ENCODE peak calls at places on chromosomes 6 and 20, in four cellular contexts. L, T, Y and E are unnamed samples.
A peak's percentile ranks its signal among the peaks of the same experiment; 100 is the strongest.

GRCh38 chr6:79138146-79138545 is 60.1 kb upstream of the PHIP start:
- DNase-seq in L (no peak), Y (no peak), T (no peak), E (no peak)

GRCh38 chr6:797479-798077 is 104.6 kb upstream of the EXOC2 start:
- DNase-seq in Y (no peak), T (peak; percentile 41), L (peak; percentile 32), E (no peak)

GRCh38 chr6:23349521-23350147 is 776.4 kb upstream of the NRSN1 start:
- DNase-seq in Y (no peak), T (peak; percentile 12), L (no peak), E (no peak)

GRCh38 chr20:341682-342081 is 5.2 kb upstream of the NRSN2 start:
- DNase-seq in Y (no peak), L (no peak), T (peak; percentile 94), E (no peak)

GRCh38 chr6:133707456-133707855 is 181.5 kb upstream of the TCF21 start:
- DNase-seq in T (no peak), Y (no peak), L (no peak), E (no peak)

GRCh38 chr6:30075987-30076311 is 380 bp upstream of the RNF39 start:
- DNase-seq in T (no peak), L (no peak), Y (peak; percentile 80), E (no peak)

GRCh38 chr6:158635427-158636073 is 9.0 kb downstream of the DYNLT1 start:
- DNase-seq in L (no peak), Y (no peak), T (no peak), E (no peak)

GRCh38 chr6:18410412-18410811 is 23.3 kb downstream of the RNF144B start:
- DNase-seq in L (no peak), T (no peak), Y (no peak), E (peak; percentile 40)

GRCh38 chr20:21640556-21640955 is 64.9 kb upstream of the PAX1 start:
- DNase-seq in Y (no peak), T (peak; percentile 4), L (no peak), E (no peak)

GRCh38 chr20:33716498-33716897 is 3.6 kb downstream of the PXMP4 start:
- DNase-seq in T (no peak), L (no peak), Y (no peak), E (no peak)

GRCh38 chr20:10505320-10506226 is 70.5 kb downstream of the SLX4IP start:
- DNase-seq in L (no peak), Y (no peak), T (no peak), E (peak; percentile 63)

GRCh38 chr20:63284083-63284440 is 8.9 kb upstream of the COL20A1 start:
- DNase-seq in T (no peak), L (no peak), Y (no peak), E (no peak)

GRCh38 chr20:21303872-21304586 is 898 bp downstream of the XRN2 start:
- DNase-seq in Y (no peak), L (no peak), T (no peak), E (no peak)

GRCh38 chr6:40817369-40817768 is 221.7 kb downstream of the UNC5CL start:
- DNase-seq in L (no peak), T (no peak), Y (no peak), E (no peak)

GRCh38 chr6:33815854-33816253 is 12.1 kb upstream of the MLN start:
- DNase-seq in Y (no peak), T (peak; percentile 32), L (no peak), E (no peak)

GRCh38 chr6:71454083-71454482 is 165.5 kb downstream of the OGFRL1 start:
- DNase-seq in T (no peak), Y (no peak), L (no peak), E (no peak)

GRCh38 chr6:169452117-169452868 is 198.6 kb upstream of the THBS2 start:
- DNase-seq in Y (peak; percentile 89), T (peak; percentile 45), L (peak; percentile 70), E (peak; percentile 50)

GRCh38 chr6:87066449-87067288 is 28.2 kb downstream of the CGA start:
- DNase-seq in Y (no peak), T (peak; percentile 57), L (peak; percentile 24), E (no peak)

GRCh38 chr6:90417385-90417784 is 120.7 kb upstream of the BACH2 start:
- DNase-seq in L (no peak), T (no peak), Y (no peak), E (no peak)

GRCh38 chr6:166626177-166627038 is 643 bp downstream of the RPS6KA2 start:
- DNase-seq in T (no peak), Y (no peak), L (peak; percentile 35), E (no peak)
- TF ChIP-seq POLR2A in T (no peak), Y (no peak), L (no peak), E (no peak)

GRCh38 chr6:10393544-10394225 is 21.2 kb downstream of the TFAP2A start:
- DNase-seq in L (no peak), T (no peak), Y (no peak), E (no peak)
- H3K4me1 ChIP-seq in L (no peaks in the 10 kb centered on the region), T (no peaks in the 10 kb centered on the region), Y (peaks cover 15% of the 10 kb centered on the region), E (no peaks in the 10 kb centered on the region)

GRCh38 chr6:42453649-42454427 is 2.1 kb upstream of the TRERF1 start:
- DNase-seq in T (no peak), Y (peak; percentile 76), L (peak; percentile 55), E (no peak)

GRCh38 chr6:42453027-42453648 is 1.4 kb upstream of the TRERF1 start:
- DNase-seq in Y (peak; percentile 90), L (peak; percentile 90), T (peak; percentile 69), E (peak; percentile 67)

GRCh38 chr6:42451146-42451594 is 556 bp downstream of the TRERF1 start:
- DNase-seq in Y (peak; percentile 67), L (no peak), T (no peak), E (no peak)

GRCh38 chr6:42451595-42452170 is at the start of gene TRERF1:
- DNase-seq in L (peak; percentile 58), T (peak; percentile 43), Y (peak; percentile 81), E (no peak)

DNA sequence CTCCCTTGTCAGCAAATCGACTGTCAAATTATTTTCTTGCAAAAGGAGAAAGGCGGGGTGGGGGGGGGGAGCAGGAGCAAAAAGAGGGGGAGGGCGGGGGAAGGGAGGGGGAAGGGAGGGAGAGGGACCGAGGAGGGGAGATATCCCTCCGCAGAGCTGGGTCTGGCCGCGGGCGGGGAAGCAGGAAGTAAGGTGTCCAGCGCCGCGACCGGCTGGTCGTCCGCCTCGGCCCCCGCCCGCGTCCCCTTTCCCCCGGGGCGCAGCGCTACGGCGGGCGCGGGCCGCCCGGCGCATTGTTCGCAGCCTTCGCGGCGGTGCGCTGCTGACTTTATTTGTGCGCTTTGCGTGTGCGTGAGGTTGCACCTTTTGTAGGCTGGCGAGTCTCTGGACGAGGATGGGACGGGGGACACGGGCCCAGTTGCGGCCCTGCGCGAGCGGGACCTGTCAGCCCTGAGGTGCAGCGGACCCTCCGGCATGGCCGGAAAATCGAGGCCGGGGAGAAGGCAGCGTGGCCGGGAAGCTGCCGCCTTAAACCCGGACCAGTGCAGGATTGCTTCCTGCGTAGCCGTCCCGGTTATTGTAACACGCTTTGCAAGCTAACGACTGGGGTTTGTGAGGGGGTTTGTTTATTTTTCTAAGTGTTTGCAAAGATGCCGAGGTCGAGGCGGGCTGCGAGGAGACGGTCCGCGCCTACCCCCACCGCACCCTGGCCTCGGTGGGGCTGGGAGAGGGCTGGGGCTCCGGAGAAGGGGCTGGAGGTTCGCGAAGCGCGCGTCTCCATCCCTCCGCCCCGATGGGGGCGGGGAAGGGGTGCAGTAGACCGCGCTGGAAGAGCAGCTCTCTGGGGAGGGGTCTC is 673 bp upstream of the TRERF1 start:
- DNase-seq in T (peak; percentile 60), Y (peak; percentile 78), L (peak; percentile 75), E (no peak)
- TF ChIP-seq POLR2A in T (peak; percentile 33), Y (no peak), L (peak; percentile 15), E (no peak)

DNA sequence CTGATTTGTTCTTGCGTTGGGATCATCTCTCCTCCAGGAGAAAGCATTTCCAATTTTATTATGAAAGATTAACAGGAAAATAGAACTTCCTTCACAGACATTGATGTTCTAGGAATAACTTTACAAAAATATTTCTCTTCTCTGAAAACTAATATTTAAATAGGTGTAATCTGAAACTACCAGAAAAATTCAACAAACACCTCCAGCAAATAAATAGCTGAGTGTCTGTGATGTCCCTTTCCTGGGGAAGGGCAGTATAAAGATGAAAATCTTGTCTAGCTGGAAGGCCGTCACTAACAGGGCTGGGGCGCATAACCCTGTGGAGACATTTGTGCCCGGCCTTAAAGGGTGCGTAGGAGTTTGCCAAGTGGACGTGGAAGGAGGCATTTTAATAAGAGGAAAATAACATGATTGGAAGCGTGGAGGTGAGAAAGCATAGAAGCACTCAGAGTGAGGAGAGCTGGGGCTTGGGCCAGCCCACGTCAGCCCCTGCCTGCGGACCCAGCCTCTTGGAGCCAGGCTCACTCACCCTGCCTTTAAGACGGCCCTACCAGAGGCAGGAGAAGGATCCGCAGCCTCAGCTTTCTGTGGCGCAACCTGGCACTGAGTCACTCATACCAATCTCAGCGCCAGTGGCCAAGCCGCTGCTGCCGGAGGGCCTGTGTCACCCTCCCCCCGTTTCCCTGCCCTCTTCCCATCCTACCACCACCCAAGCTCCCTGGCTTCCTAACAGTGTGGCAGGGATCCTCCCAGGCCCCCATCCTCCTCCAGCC is 284.9 kb downstream of the UST start:
- DNase-seq in L (no peak), Y (no peak), T (peak; percentile 27), E (no peak)
- H3K4me1 ChIP-seq in L (peaks cover 2% of the 10 kb centered on the region), Y (no peaks in the 10 kb centered on the region), T (peaks cover 28% of the 10 kb centered on the region), E (no peaks in the 10 kb centered on the region)

DNA sequence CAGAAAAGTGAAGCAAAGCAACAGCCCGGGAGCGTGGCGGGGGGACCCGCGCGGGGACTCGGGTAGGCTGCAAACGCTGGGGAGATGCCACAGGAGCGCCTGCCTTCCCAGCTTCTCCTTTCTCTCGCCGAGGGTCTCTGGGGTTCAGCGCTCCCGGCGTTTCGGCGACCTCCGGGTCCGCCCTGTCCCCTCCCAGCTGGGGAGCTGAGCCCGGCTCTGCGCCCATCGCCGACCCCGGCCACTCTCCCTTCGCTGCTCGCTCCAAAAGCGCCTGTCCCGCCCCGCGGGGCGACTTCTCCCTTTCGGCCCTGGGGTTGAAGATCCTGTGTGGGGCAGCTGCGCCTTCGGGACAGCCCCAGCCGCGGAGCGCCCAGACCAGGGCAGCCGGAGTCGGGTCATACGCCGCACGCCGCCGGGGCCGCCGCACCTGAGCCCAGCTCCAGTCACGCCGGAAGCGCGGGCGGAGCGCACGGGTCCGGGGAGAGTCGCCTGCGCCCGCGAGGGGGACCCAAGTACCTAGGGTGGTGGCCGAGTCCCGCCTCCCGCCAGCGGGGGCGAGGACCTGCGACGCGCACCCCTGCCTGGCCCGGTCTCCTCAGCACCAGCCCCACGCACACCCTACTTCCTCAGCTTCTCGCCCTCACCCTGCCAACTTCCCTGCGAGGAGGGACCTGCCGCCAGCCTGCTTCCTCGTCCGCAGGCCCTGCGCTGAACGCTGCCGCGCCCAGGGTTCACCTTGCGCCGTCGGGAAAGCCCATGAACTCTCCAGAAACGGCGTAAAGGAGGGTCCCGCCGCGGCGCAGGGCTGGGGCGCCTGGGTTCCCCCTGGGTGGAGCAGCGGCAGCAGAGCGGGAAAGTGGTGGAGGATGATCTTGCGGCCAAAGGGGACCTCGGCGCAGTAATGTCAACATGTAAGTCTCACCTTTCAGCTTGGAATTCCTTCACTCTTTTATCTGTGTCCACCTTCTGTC is at the start of gene ADGRG6:
- DNase-seq in Y (peak; percentile 68), T (peak; percentile 57), L (peak; percentile 24), E (no peak)
- TF ChIP-seq POLR2A in Y (no peak), T (peak; percentile 34), L (no peak), E (no peak)